ENCODE peak calls at places on chromosomes 7 and 10, in five cellular contexts. B is endothelial cell of umbilical vein, Q is GM12878, D is A549, M is HepG2. O is an unnamed sample.

GRCh38 chr7:102991540-102992214 is 78.9 kb downstream of the LRRC17 start:
- DNase-seq in B (peak), Q (no peak), D (peak), M (peak), O (peak)

GRCh38 chr7:130154501-130155317 is 50.5 kb downstream of the TMEM209 start:
- DNase-seq in B (no peak), Q (no peak), D (no peak), M (no peak), O (no peak)

GRCh38 chr10:131206136-131206995 is 105.2 kb downstream of the TCERG1L start:
- DNase-seq in B (no peak), Q (no peak), D (no peak), M (no peak), O (no peak)

GRCh38 chr10:97633921-97634320 is 621 bp upstream of the MORN4 start:
- DNase-seq in B (no peak), Q (no peak), D (peak), M (peak), O (no peak)

GRCh38 chr10:69861251-69862240 is 59.8 kb downstream of the COL13A1 start:
- DNase-seq in B (peak), Q (no peak), D (peak), M (peak), O (peak)

GRCh38 chr7:43761919-43762318 is 3.4 kb downstream of the BLVRA start:
- DNase-seq in B (no peak), Q (no peak), D (no peak), M (no peak), O (no peak)

GRCh38 chr7:117269895-117270294 is 53.0 kb downstream of the WNT2 start:
- DNase-seq in B (peak), Q (no peak), D (peak), M (no peak), O (no peak)

GRCh38 chr7:90233569-90233968 is 11.4 kb upstream of the CFAP69 start:
- DNase-seq in B (no peak), Q (no peak), D (no peak), M (no peak), O (no peak)

GRCh38 chr7:125643302-125643701 is 713.7 kb upstream of the POT1 start:
- DNase-seq in B (no peak), Q (no peak), D (no peak), M (no peak), O (no peak)

GRCh38 chr7:43639858-43640491 is 57.1 kb downstream of the STK17A start:
- DNase-seq in B (peak), Q (no peak), D (peak), M (peak), O (no peak)

GRCh38 chr10:85646312-85646711 is 720.3 kb downstream of the GRID1 start:
- DNase-seq in B (peak), Q (no peak), D (peak), M (no peak), O (no peak)

GRCh38 chr7:14457567-14458453 is 444.7 kb downstream of the DGKB start:
- DNase-seq in B (peak), Q (no peak), D (peak), M (peak), O (peak)

GRCh38 chr10:22251751-22252285 is 34.0 kb upstream of the EBLN1 start:
- DNase-seq in B (peak), Q (no peak), D (peak), M (no peak), O (peak)

GRCh38 chr7:141731476-141732149 is 6.5 kb upstream of the SSBP1 start:
- DNase-seq in B (no peak), Q (no peak), D (no peak), M (no peak), O (no peak)

GRCh38 chr10:91514025-91514424 is 103.9 kb downstream of the HECTD2 start:
- DNase-seq in B (no peak), Q (no peak), D (no peak), M (no peak), O (no peak)

GRCh38 chr10:126617208-126617607 is 53.3 kb downstream of the C10orf90 start:
- DNase-seq in B (no peak), Q (no peak), D (no peak), M (no peak), O (no peak)

GRCh38 chr7:30521532-30521931 is 16.9 kb upstream of the GGCT start:
- DNase-seq in B (no peak), Q (no peak), D (no peak), M (no peak), O (no peak)

GRCh38 chr7:71824356-71824755 is 587.8 kb downstream of the CALN1 start:
- DNase-seq in B (no peak), Q (no peak), D (no peak), M (no peak), O (no peak)
- TF ChIP-seq MYC in B (no peak), Q (no peak), D (no peak), M (no peak), O (no peak)

GRCh38 chr7:39633563-39634550 is 10.5 kb downstream of the RALA start:
- DNase-seq in B (peak), Q (no peak), D (no peak), M (no peak), O (no peak)
- H3K4me3 ChIP-seq in B (no peak), Q (no peak), D (no peak), M (no peak), O (no peak)

GRCh38 chr7:1531263-1531978 is 919 bp downstream of the MAFK start:
- DNase-seq in B (peak), Q (no peak), D (peak), M (no peak), O (peak)
- TF ChIP-seq POLR2A in B (no peak), Q (peak), D (peak), M (no peak), O (no peak)

DNA sequence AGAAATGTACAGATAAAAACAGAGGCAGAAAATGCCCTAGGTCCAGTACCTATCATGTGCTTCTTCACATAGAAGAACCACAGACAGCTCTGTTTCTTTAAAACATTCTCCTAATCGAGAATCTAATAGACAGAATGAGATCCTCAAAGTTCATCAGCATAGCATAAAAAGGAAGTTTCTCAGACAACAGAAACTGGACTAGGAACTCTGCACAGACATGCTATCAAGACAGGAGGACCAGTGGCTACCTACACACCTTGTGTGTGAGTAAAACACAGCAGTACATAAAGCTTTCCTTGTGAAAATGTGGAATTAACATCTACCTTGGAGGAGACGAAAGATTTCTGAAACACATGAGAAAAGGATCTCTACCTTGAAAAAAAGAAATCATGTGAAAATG is 26.9 kb downstream of the ELAPOR2 start:
- DNase-seq in B (no peak), Q (no peak), D (no peak), M (no peak), O (no peak)
- TF ChIP-seq MYC in B (no peak), Q (no peak), D (no peak), M (no peak), O (no peak)

GRCh38 chr10:94902080-94902479 is 36.4 kb upstream of the CYP2C9 start:
- DNase-seq in B (no peak), Q (no peak), D (no peak), M (no peak), O (no peak)

DNA sequence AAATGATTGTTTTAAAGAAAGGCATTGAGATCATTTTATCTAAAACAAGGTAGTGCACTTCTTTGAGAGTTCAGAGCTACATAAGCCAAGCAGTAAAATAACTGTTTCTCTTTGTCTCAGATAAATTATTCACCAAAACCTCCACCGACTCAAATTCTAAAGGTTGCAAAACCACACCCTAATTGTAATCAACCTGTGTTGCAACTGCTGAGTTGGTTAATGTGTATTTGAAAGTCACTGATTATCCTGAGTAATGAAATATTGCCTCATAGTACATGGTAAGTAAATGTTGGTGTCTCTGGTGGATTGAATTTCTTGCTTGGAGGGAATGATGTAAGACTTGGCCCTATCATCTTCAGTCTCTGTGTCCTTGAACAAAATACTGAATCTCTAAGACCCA is 35.9 kb upstream of the CYP2C9 start:
- DNase-seq in B (no peak), Q (no peak), D (peak), M (peak), O (peak)
- H3K4me3 ChIP-seq in B (no peak), Q (no peak), D (no peak), M (peak), O (no peak)

GRCh38 chr7:2314209-2314955 is at the start of gene SNX8:
- DNase-seq in B (peak), Q (no peak), D (peak), M (peak), O (peak)
- TF ChIP-seq POLR2A in B (peak), Q (peak), D (peak), M (peak), O (peak)

GRCh38 chr7:77457779-77458178 is 41.6 kb upstream of the GSAP start:
- DNase-seq in B (no peak), Q (no peak), D (peak), M (peak), O (no peak)

GRCh38 chr7:77454802-77455201 is 38.7 kb upstream of the GSAP start:
- DNase-seq in B (no peak), Q (no peak), D (peak), M (no peak), O (no peak)

GRCh38 chr7:77453531-77453930 is 37.4 kb upstream of the GSAP start:
- DNase-seq in B (peak), Q (no peak), D (no peak), M (no peak), O (no peak)

GRCh38 chr7:77456711-77457110 is 40.6 kb upstream of the GSAP start:
- DNase-seq in B (peak), Q (no peak), D (no peak), M (no peak), O (no peak)

DNA sequence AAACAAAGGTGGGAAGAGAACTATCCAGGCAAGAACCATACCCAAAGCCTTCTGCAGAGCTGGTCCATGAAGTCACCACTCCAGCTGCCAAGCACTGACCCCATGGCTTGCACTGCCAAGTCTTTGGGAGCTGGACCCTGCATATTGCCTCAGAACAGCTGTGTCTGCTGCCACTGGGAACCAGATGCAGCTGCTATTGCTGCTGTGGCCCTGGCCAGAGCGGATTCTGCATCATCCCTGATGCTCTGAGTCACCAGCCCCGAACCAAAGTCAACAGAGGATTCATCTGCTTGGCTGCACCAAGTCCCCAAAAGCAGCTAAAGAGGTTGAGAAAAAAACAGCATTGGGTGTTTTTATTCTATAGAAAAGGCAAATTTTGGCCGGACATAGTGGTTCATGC is 39.2 kb upstream of the GSAP start:
- DNase-seq in B (peak), Q (no peak), D (peak), M (peak), O (no peak)
- TF ChIP-seq MYC in B (no peak), Q (no peak), D (no peak), M (no peak), O (no peak)

GRCh38 chr7:142806021-142806353 is 35.2 kb downstream of the PRSS2 start:
- DNase-seq in B (no peak), Q (no peak), D (no peak), M (no peak), O (no peak)

GRCh38 chr7:142804715-142805114 is 33.9 kb downstream of the PRSS2 start:
- DNase-seq in B (no peak), Q (no peak), D (no peak), M (no peak), O (no peak)

GRCh38 chr7:142802301-142802700 is 31.5 kb downstream of the PRSS2 start:
- DNase-seq in B (no peak), Q (no peak), D (no peak), M (no peak), O (no peak)

GRCh38 chr7:142805350-142806020 is 34.7 kb downstream of the PRSS2 start:
- DNase-seq in B (no peak), Q (no peak), D (no peak), M (no peak), O (no peak)

DNA sequence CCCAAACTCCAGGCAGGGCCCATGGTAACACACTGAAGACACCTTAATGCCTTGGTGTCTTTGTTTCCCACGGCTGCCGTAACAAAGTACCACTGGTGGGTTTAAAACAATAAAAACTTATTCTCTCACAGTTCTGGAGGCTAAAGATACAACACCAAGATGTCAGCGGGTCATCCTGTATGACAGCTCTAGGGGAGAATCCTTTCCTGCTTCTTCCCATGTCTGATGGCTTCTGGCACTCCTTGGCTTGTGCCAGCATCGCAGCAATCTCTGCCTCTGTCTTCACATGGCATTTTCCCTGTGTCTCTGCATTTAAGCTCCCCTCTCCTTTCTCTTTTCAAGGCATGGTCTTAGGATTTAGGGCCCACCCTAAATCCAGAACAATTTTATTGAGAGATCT is 33.1 kb downstream of the PRSS2 start:
- DNase-seq in B (no peak), Q (no peak), D (no peak), M (no peak), O (no peak)
- H3K4me3 ChIP-seq in B (no peak), Q (no peak), D (no peak), M (no peak), O (no peak)

DNA sequence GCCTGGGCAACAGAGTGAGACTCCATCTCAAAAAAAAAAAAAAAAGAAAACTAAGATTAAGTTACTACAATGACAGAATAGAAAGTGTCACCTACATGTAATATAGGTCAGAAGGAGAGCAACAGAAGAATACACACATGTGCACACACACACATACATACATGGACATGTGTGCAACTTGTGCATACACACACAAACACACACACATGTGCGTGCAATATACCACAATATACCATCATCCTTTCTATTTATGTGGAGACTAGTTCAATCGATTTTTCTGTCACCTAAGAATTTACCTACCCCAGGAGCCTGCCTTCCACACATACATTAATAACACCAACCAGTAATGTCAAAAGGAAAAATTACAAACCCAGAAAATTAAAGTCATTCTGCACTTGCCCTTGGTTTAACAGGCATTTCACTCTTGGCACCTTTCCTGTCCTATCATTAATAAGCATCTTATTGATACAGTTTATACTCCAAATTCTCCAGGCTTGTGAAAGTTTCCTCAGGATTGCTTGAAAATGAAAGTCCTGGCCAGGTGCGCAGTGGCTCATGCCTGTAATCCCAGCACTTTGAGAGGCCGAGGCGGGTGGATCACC is 2.5 kb downstream of the PNLIPRP1 start:
- DNase-seq in B (no peak), Q (no peak), D (no peak), M (no peak), O (no peak)
- TF ChIP-seq POLR2A in B (no peak), Q (no peak), D (no peak), M (no peak), O (no peak)

GRCh38 chr10:18577823-18578685 is 73.3 kb downstream of the NSUN6 start:
- DNase-seq in B (no peak), Q (no peak), D (no peak), M (no peak), O (no peak)

GRCh38 chr10:18571076-18571475 is 80.3 kb downstream of the NSUN6 start:
- DNase-seq in B (no peak), Q (no peak), D (no peak), M (no peak), O (no peak)

GRCh38 chr10:18572959-18573561 is 78.3 kb downstream of the NSUN6 start:
- DNase-seq in B (no peak), Q (no peak), D (no peak), M (no peak), O (no peak)

GRCh38 chr10:18571780-18572179 is 79.6 kb downstream of the NSUN6 start:
- DNase-seq in B (no peak), Q (no peak), D (no peak), M (no peak), O (no peak)

DNA sequence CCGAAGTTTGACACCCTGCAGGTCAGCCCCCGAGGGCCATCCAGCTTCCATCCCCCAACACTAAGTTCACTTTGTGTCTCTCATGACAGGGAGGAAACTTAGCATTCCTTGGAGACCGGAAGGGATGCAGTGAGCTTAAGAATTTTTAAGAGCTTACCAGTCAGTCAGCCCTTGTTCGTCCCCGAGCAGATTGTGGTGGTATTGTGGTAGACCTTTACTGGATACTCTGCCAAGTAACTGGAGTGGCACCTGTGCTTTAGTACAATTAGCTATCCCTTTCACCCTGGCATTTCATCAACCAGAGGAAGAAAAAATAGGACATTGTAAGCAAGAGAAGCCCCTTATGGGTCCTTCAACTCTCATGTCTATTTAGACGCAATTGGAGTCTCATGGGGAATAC is 74.8 kb downstream of the NSUN6 start:
- DNase-seq in B (no peak), Q (no peak), D (no peak), M (no peak), O (no peak)
- TF ChIP-seq MYC in B (no peak), Q (no peak), D (no peak), M (no peak), O (no peak)